ENCODE peak calls at places on chromosomes 13 and 19, in five cellular contexts. X is DND-41; R is AG04450; D is CD8-positive, alpha-beta T cell; K is pancreas. Z is an unnamed sample.
A peak's percentile ranks its signal among the peaks of the same experiment; 100 is the strongest.

GRCh38 chr19:50648659-50649058 is 586 bp upstream of the C19orf81 start:
- DNase-seq in D (no peak), X (no peak), R (no peak), K (no peak), Z (no peak)

GRCh38 chr19:6551607-6552450 is 21.0 kb downstream of the TNFSF9 start:
- DNase-seq in X (peak; percentile 75), R (no peak), K (no peak), D (peak; percentile 65), Z (no peak)

GRCh38 chr19:44741841-44742352 is 6.6 kb upstream of the BCL3 start:
- DNase-seq in X (no peak), D (no peak), R (peak; percentile 98), K (peak; percentile 100), Z (peak; percentile 100)

GRCh38 chr13:66835040-66835628 is 395.0 kb downstream of the PCDH9 start:
- DNase-seq in R (peak; percentile 1), X (no peak), D (no peak), K (peak; percentile 61), Z (no peak)

GRCh38 chr13:23289917-23290357 is 109.2 kb downstream of the SGCG start:
- DNase-seq in D (no peak), K (no peak), R (peak; percentile 1), X (no peak), Z (peak; percentile 60)

GRCh38 chr19:45245334-45245787 is at the start of gene EXOC3L2:
- DNase-seq in K (no peak), X (no peak), R (no peak), D (no peak), Z (no peak)

GRCh38 chr19:48121909-48122371 is 11.3 kb upstream of the PLA2G4C start:
- DNase-seq in X (no peak), R (no peak), D (no peak), K (no peak), Z (peak; percentile 74)

GRCh38 chr19:6811906-6812305 is 39.4 kb downstream of the VAV1 start:
- DNase-seq in D (no peak), X (peak; percentile 15), K (no peak), R (no peak), Z (peak; percentile 30)

GRCh38 chr19:58546131-58546530 is 2.3 kb downstream of the TRIM28 start:
- DNase-seq in X (no peak), K (no peak), D (no peak), R (no peak), Z (no peak)

GRCh38 chr13:35768551-35768950 is 292.1 kb upstream of the MAB21L1 start:
- DNase-seq in K (no peak), R (no peak), X (no peak), D (no peak), Z (peak; percentile 66)

GRCh38 chr13:49711218-49711863 is 20.1 kb upstream of the EBPL start:
- DNase-seq in K (no peak), R (peak; percentile 58), X (no peak), D (no peak), Z (peak; percentile 85)

GRCh38 chr19:15498910-15499309 is 9.4 kb upstream of the CYP4F22 start:
- DNase-seq in D (no peak), R (no peak), X (no peak), K (no peak), Z (no peak)

GRCh38 chr13:32381539-32381938 is 46.4 kb downstream of the N4BP2L1 start:
- DNase-seq in D (no peak), R (no peak), K (no peak), X (peak; percentile 9), Z (no peak)

GRCh38 chr13:29713841-29714240 is 118.4 kb upstream of the SLC7A1 start:
- DNase-seq in K (no peak), X (no peak), R (no peak), D (no peak), Z (peak; percentile 68)

DNA sequence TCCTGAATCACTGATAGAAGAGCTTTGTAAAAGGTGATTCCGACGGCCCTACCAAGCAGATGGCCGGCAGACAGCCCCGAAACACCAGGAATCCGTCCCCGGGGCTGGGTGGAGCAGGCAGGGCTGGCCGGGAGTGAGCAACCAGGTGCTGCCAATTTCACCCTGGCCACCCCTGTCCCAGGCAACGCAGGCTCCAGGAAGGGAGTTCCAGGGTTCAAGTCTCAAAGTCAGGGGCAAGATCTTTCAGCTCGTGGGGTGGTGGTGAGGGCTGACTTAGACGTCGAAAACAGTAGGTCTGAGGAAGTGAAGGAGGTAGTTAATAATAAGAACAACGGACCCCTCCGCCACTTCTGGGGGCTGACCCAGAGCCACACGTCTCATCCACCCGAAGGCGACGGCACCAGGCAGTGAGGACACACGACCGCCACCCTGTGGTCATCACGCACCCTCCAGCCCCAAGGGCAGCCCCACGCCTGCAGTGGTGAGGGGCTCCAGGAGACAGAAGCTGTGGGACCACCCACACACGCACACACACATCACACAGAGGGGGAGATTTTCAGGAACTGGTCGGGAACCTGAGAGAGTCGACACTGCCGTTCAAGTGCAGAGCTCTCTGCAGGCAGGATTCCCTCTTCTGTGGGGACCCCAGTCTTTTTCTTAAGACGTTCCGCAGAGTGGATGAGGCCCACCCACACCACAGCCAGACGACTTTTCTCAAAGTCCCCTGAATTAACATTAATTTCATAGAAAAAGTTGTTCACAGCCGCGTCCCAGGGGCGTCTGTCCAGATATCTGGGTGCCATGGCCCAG is 67.2 kb downstream of the SPACA7 start:
- DNase-seq in D (no peak), K (no peak), X (no peak), R (no peak), Z (no peak)
- TF ChIP-seq CTCF in D (no peak), K (no peak), X (no peak), R (peak; percentile 24), Z (peak; percentile 41)

GRCh38 chr19:12995596-12996541 is 594 bp downstream of the NFIX start:
- DNase-seq in D (no peak), K (peak; percentile 60), R (no peak), X (no peak), Z (peak; percentile 68)

GRCh38 chr19:13001166-13001501 is 5.9 kb downstream of the NFIX start:
- DNase-seq in X (no peak), D (no peak), R (no peak), K (no peak), Z (no peak)

GRCh38 chr19:12996542-12997094 is 1.3 kb downstream of the NFIX start:
- DNase-seq in X (no peak), R (no peak), K (peak; percentile 67), D (no peak), Z (peak; percentile 53)

GRCh38 chr19:12997225-12997966 is 2.1 kb downstream of the NFIX start:
- DNase-seq in D (no peak), R (no peak), X (no peak), K (no peak), Z (no peak)

GRCh38 chr19:12997967-12998940 is 3.0 kb downstream of the NFIX start:
- DNase-seq in K (no peak), X (no peak), D (no peak), R (no peak), Z (no peak)
- H3K4me3 ChIP-seq in K (no peak overlapping the region), X (no peak overlapping the region), D (no peak overlapping the region), R (no peak overlapping the region), Z (peak overlapping the region; percentile 82)

GRCh38 chr13:28138756-28139470 is 568 bp downstream of the PAN3 start:
- DNase-seq in K (peak; percentile 83), D (peak; percentile 87), R (peak; percentile 85), X (peak; percentile 95), Z (peak; percentile 95)

GRCh38 chr13:28140433-28141125 is 2.2 kb downstream of the PAN3 start:
- DNase-seq in D (no peak), R (no peak), K (no peak), X (no peak), Z (no peak)

GRCh38 chr13:28137556-28137955 is 789 bp upstream of the PAN3 start:
- DNase-seq in K (no peak), X (no peak), R (no peak), D (no peak), Z (no peak)

GRCh38 chr13:28136916-28137315 is 1.4 kb upstream of the PAN3 start:
- DNase-seq in D (no peak), K (no peak), X (no peak), R (no peak), Z (peak; percentile 23)

DNA sequence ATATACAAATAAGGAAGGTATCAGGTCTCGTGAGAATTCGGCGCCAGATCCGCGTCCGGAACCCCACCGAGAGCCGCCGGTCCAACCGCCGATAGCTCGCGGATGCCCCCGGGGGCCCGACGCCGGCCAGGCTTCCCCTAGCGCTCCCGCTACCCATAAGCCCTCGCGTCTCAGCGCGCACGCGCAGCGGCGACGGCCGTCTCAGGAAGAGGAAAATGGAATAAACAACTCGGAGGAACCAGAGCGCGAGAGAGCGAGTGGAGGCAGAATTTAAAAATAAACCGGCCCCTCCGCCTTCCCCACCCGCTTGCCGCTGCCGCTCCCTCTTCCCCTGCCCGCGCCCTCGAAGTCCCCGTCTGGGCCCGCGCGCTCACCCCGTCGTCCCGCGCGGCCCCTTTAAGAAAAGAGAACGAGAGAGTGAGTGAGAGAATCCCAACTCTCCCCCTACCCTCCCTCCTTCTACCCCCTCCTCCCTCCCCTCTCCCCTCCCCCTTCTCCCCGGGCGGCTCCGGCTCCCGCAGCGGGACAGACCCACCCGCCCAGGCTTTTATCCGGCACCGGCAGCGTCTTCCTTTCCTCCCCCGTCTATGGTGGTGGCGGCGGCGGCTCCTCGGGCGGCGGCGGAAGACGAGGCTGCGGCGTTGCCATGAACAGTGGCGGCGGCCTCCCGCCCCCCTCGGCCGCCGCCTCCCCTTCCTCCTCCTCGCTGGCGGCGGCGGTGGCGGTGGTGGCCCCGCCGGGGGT is at the start of gene PAN3:
- DNase-seq in D (peak; percentile 88), K (peak; percentile 91), X (peak; percentile 93), R (peak; percentile 74), Z (peak; percentile 89)
- TF ChIP-seq CTCF in D (no peak), K (no peak), X (peak; percentile 31), R (peak; percentile 3), Z (peak; percentile 10)

GRCh38 chr19:289651-290538 is 1.3 kb downstream of the PLPP2 start:
- DNase-seq in D (peak; percentile 13), R (no peak), X (no peak), K (peak; percentile 71), Z (peak; percentile 68)
- H3K4me3 ChIP-seq in D (no peak overlapping the region), R (peak overlapping the region; percentile 59), X (no peak overlapping the region), K (peak overlapping the region; percentile 52), Z (peak overlapping the region; percentile 47)

GRCh38 chr13:71674776-71675352 is 192.1 kb downstream of the DACH1 start:
- DNase-seq in X (no peak), D (no peak), K (no peak), R (no peak), Z (no peak)
- TF ChIP-seq CTCF in X (peak; percentile 35), D (no peak), K (no peak), R (peak; percentile 6), Z (no peak)

GRCh38 chr19:8308891-8309291 is 733 bp upstream of the CD320 start:
- DNase-seq in X (peak; percentile 4), R (no peak), K (no peak), D (no peak), Z (no peak)
- H3K4me3 ChIP-seq in X (peak overlapping the region; percentile 57), R (no peak overlapping the region), K (peak overlapping the region; percentile 73), D (peak overlapping the region; percentile 64), Z (no peak overlapping the region)

DNA sequence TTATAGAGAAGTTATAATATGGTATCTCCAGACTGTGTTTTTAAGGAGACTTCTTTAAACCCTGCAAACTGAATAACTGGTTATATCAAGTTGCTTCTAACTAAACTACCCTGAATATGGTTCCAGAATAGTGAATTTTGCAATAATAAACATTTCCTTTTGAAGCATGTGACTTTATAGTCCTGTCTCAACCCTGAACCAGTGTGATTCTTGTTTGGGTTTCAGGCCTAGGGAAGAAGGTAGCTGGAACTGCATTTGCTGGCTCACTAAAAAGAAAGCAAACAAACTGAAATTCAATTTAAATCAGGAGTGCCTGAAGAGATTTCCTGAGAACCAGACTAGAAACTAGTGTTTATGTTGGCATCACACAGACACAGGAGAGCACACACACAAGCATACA is 4.9 kb downstream of the ARHGEF7 start:
- DNase-seq in R (no peak), D (no peak), X (no peak), K (no peak), Z (no peak)
- TF ChIP-seq CTCF in R (no peak), D (no peak), X (no peak), K (no peak), Z (no peak)